ENCODE peak calls at places on chromosomes 1 and 21, in five cellular contexts. A is CD4-positive, alpha-beta memory T cell; Y is lung; V is transverse colon; P is right lobe of liver. W is an unnamed sample.

GRCh38 chr1:81408404-81408803 is 392.3 kb upstream of the ADGRL2 start:
- DNase-seq in Y (no peak), V (no peak), A (no peak), P (no peak), W (no peak)

GRCh38 chr1:55478742-55479141 is 263.6 kb upstream of the USP24 start:
- DNase-seq in Y (no peak), P (no peak), V (no peak), A (no peak), W (no peak)

GRCh38 chr1:69913967-69914366 is 291.4 kb downstream of the LRRC40 start:
- DNase-seq in V (no peak), A (no peak), Y (no peak), P (no peak), W (no peak)

GRCh38 chr1:62782197-62782886 is 1.6 kb upstream of the ATG4C start:
- DNase-seq in V (no peak), A (no peak), P (no peak), Y (no peak), W (no peak)

GRCh38 chr1:164602480-164603093 is 43.6 kb downstream of the PBX1 start:
- DNase-seq in V (peak; percentile 56), A (no peak), P (no peak), Y (peak; percentile 57), W (no peak)

GRCh38 chr21:39125752-39126485 is 57.3 kb downstream of the PSMG1 start:
- DNase-seq in A (no peak), Y (peak; percentile 58), P (peak; percentile 66), V (peak; percentile 51), W (no peak)

GRCh38 chr1:226877669-226878068 is 7.3 kb downstream of the PSEN2 start:
- DNase-seq in Y (no peak), A (no peak), V (no peak), P (no peak), W (no peak)

GRCh38 chr1:24191860-24192259 is 4.8 kb upstream of the IFNLR1 start:
- DNase-seq in P (no peak), V (no peak), Y (no peak), A (no peak), W (no peak)

GRCh38 chr1:44049839-44050238 is 18.6 kb upstream of the SLC6A9 start:
- DNase-seq in P (no peak), Y (no peak), A (no peak), V (no peak), W (no peak)

GRCh38 chr1:207867136-207868081 is 43.5 kb downstream of the CD34 start:
- DNase-seq in V (peak; percentile 32), P (peak; percentile 63), A (peak; percentile 41), Y (peak; percentile 36), W (peak; percentile 26)
- H3K4me1 ChIP-seq in V (peaks cover 27% of the 10 kb centered on the region), P (no peaks in the 10 kb centered on the region), A (peaks cover 87% of the 10 kb centered on the region), Y (peaks cover 14% of the 10 kb centered on the region), W (peaks cover 78% of the 10 kb centered on the region)

DNA sequence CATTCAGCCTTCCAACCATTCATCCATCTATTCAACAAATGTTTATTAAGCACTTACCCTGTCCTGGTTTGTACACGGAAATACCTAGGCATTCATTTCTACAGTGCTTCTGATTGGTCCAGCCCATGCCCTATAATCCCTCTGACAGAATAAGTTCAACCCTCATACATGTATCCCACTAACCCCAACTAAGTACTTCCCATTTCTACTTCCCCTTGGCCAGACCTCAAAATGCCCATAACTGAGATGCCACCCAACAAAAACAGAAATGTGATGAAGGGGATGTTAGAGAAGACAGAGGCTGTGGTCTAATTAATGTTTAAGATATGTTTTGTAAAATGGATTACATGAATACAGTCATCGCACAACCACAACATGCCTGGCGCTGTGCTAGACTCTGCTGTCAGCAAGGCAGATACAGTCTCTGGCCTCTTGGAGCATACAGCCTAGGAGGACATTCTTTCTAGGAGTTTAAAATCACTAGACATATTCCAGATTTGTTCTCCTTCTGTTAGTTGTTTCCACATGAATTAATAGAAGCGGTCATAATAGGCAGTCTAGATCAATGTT is 6.4 kb downstream of the CD48 start:
- DNase-seq in V (no peak), A (no peak), P (no peak), Y (no peak), W (peak; percentile 46)
- H3K4me1 ChIP-seq in V (no peaks in the 10 kb centered on the region), A (peaks cover 97% of the 10 kb centered on the region), P (no peaks in the 10 kb centered on the region), Y (no peaks in the 10 kb centered on the region), W (peaks cover 89% of the 10 kb centered on the region)

DNA sequence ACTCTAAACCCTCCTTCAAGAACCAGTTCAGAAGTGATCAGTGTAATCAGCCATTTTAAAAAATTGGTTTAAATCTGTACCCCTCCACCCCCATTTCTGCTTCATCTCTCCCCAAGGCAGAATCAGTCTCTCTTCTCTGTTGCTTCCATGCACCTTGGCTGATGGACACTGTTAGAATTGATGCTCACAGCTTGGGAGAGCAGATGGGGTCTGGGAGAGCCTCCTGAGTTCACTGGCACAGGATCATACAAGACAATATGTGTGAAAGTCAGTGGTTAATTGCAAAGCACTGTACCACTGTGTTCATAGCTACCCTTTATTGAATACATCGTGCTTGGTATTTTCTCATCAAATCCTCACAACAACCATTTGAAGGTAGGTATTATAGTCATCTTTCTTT is 140.9 kb downstream of the ROR1 start:
- DNase-seq in V (no peak), Y (no peak), A (no peak), P (no peak), W (no peak)
- H3K4me1 ChIP-seq in V (peaks cover 5% of the 10 kb centered on the region), Y (peaks cover 20% of the 10 kb centered on the region), A (no peaks in the 10 kb centered on the region), P (no peaks in the 10 kb centered on the region), W (no peaks in the 10 kb centered on the region)

GRCh38 chr1:26350343-26350700 is 3.6 kb downstream of the CRYBG2 start:
- DNase-seq in Y (no peak), P (no peak), V (no peak), A (no peak), W (no peak)

GRCh38 chr1:26350701-26351590 is 3.0 kb downstream of the CRYBG2 start:
- DNase-seq in A (no peak), P (no peak), V (peak; percentile 63), Y (no peak), W (no peak)

GRCh38 chr1:26353210-26353859 is 595 bp downstream of the CRYBG2 start:
- DNase-seq in Y (no peak), A (no peak), V (no peak), P (no peak), W (no peak)

GRCh38 chr1:26352338-26352679 is 1.6 kb downstream of the CRYBG2 start:
- DNase-seq in V (no peak), Y (no peak), A (no peak), P (no peak), W (no peak)

DNA sequence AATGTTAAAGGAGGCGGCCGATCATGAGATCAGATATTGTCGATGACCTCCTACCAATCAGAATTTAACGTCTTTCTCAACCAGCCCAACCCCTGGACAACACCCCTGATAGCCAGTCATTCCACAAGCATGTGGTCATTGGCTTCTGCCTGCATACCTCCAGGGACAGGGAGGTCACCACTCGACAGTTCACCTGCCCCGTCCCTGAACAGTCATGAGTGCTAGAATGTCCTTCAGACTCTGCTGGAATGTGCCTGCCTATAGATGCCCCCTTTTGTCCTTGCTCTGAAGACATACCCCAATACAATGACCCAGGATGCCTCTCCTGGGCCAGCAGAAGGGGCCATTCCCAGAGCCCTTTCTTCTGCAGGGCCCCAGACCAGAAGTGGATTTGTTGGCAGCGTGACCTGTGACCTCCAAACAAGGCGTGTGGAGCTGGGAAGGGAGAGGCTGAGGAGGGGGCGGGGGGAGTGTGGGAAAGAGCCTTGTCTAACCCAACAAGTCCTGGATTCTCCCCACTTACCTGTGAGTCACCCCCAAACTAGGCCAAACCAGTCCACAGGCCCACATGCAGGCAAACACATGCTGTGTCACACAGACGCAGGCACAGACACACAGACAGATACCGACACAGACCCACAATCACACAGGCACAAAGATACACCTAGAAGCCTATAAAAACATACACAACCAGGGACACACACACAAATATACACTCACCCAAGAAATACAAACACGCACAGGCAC is 2.2 kb downstream of the CRYBG2 start:
- DNase-seq in V (peak; percentile 35), Y (no peak), P (no peak), A (no peak), W (no peak)
- H3K4me1 ChIP-seq in V (no peaks in the 10 kb centered on the region), Y (no peaks in the 10 kb centered on the region), P (no peaks in the 10 kb centered on the region), A (no peaks in the 10 kb centered on the region), W (no peaks in the 10 kb centered on the region)

GRCh38 chr1:27536004-27536757 is 46.2 kb upstream of the WASF2 start:
- DNase-seq in V (no peak), Y (no peak), A (no peak), P (no peak), W (no peak)
- H3K4me1 ChIP-seq in V (peaks cover 29% of the 10 kb centered on the region), Y (peaks cover 8% of the 10 kb centered on the region), A (peaks cover 9% of the 10 kb centered on the region), P (no peaks in the 10 kb centered on the region), W (peaks cover 7% of the 10 kb centered on the region)

DNA sequence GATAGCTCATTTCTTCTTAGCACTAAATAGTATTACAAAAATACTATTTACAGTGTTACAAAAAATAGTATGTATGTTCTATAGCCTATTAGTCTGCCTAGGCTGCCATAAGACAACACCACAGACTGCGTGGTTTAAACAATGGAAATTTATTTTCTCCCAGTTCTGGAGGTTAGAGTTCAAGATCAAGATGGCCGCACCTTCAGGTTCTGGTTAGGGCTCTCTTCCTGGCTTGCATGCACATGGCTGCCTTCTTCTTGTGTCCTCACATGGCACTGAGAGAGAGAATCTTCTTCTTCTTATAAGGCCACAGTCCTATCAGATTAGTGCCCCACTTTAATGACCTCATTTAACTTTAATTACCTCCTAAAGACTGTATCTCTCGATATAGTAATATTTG is 4.1 kb downstream of the ATF6 start:
- DNase-seq in Y (no peak), P (no peak), A (no peak), V (no peak), W (no peak)
- H3K4me1 ChIP-seq in Y (peaks cover 19% of the 10 kb centered on the region), P (peaks cover 30% of the 10 kb centered on the region), A (peaks cover 82% of the 10 kb centered on the region), V (peaks cover 11% of the 10 kb centered on the region), W (peaks cover 69% of the 10 kb centered on the region)

DNA sequence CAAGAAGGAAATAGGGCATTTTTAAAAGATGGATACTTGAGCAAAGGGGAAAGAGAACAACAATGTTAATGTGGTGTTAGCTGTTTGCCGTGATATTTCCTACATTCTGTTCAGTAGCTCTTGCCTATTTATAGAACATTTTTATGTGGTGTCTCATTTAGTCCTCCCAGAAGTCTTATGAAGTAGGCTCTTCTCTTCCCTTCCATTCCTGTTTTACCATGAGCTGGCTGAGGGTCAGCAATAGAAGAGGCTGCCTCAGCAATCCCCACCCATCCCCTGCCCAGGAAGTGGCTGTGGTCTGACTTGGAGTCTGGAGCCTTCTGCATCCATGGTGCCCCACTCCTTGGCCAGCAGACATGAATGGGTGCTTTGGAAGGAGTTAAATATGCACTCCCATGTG is 60.1 kb downstream of the KIAA0040 start:
- DNase-seq in Y (no peak), P (no peak), V (no peak), A (no peak), W (no peak)
- H3K4me1 ChIP-seq in Y (no peaks in the 10 kb centered on the region), P (peaks cover 13% of the 10 kb centered on the region), V (peaks cover 22% of the 10 kb centered on the region), A (no peaks in the 10 kb centered on the region), W (no peaks in the 10 kb centered on the region)

W was measured in CD8-positive, alpha-beta T cell.